ENCODE peak calls at places on chromosomes 11 and 22, in seven cellular contexts. One of them, this sample, is unnamed.

GRCh38 chr11:116732740-116733385 is 39.9 kb downstream of the BUD13 start:
- DNase-seq in AG04450: peak; percentile 26
- DNase-seq in mesendoderm: peak; percentile 87
- DNase-seq in sigmoid colon: no peak
- DNase-seq in MM.1S: peak; percentile 52
- DNase-seq in BJ: no peak
- DNase-seq in Caco-2: peak; percentile 80
- DNase-seq in this sample: no peak

GRCh38 chr22:20422965-20423635 is 14.5 kb downstream of the SCARF2 start:
- DNase-seq in Caco-2: no peak
- DNase-seq in MM.1S: no peak
- DNase-seq in AG04450: no peak
- DNase-seq in mesendoderm: no peak
- DNase-seq in sigmoid colon: peak; percentile 89
- DNase-seq in BJ: no peak
- DNase-seq in this sample: no peak

GRCh38 chr11:132772712-132773545 is 759.4 kb downstream of the OPCML start:
- DNase-seq in MM.1S: no peak
- DNase-seq in AG04450: no peak
- DNase-seq in BJ: no peak
- DNase-seq in mesendoderm: peak; percentile 68
- DNase-seq in Caco-2: no peak
- DNase-seq in sigmoid colon: no peak
- DNase-seq in this sample: no peak

GRCh38 chr22:29470159-29470855 is 9.7 kb upstream of the NEFH start:
- DNase-seq in AG04450: no peak
- DNase-seq in sigmoid colon: peak; percentile 72
- DNase-seq in Caco-2: peak; percentile 65
- DNase-seq in MM.1S: peak; percentile 26
- DNase-seq in mesendoderm: peak; percentile 92
- DNase-seq in BJ: no peak
- DNase-seq in this sample: no peak

GRCh38 chr11:116502641-116503061 is 270.1 kb downstream of the BUD13 start:
- DNase-seq in AG04450: no peak
- DNase-seq in sigmoid colon: no peak
- DNase-seq in BJ: no peak
- DNase-seq in MM.1S: no peak
- DNase-seq in mesendoderm: no peak
- DNase-seq in Caco-2: no peak
- DNase-seq in this sample: no peak

GRCh38 chr11:95132956-95133355 is 43.3 kb downstream of the ENDOD1 start:
- DNase-seq in sigmoid colon: no peak
- DNase-seq in Caco-2: no peak
- DNase-seq in AG04450: no peak
- DNase-seq in MM.1S: no peak
- DNase-seq in mesendoderm: no peak
- DNase-seq in BJ: no peak
- DNase-seq in this sample: no peak

GRCh38 chr22:46735747-46736608 is 2.1 kb downstream of the CERK start:
- DNase-seq in mesendoderm: peak; percentile 49
- DNase-seq in MM.1S: no peak
- DNase-seq in AG04450: no peak
- DNase-seq in sigmoid colon: no peak
- DNase-seq in BJ: no peak
- DNase-seq in Caco-2: peak; percentile 27
- DNase-seq in this sample: no peak

GRCh38 chr11:83092488-83093384 is 21.0 kb upstream of the RAB30 start:
- DNase-seq in MM.1S: no peak
- DNase-seq in BJ: no peak
- DNase-seq in Caco-2: peak; percentile 96
- DNase-seq in mesendoderm: no peak
- DNase-seq in sigmoid colon: no peak
- DNase-seq in AG04450: no peak
- DNase-seq in this sample: peak; percentile 17

GRCh38 chr11:29634248-29634647 is 382.6 kb downstream of the KCNA4 start:
- DNase-seq in Caco-2: no peak
- DNase-seq in BJ: no peak
- DNase-seq in MM.1S: no peak
- DNase-seq in mesendoderm: peak; percentile 23
- DNase-seq in sigmoid colon: no peak
- DNase-seq in AG04450: no peak
- DNase-seq in this sample: no peak

GRCh38 chr11:73493838-73494598 is 103.9 kb downstream of the FAM168A start:
- DNase-seq in AG04450: peak; percentile 27
- DNase-seq in MM.1S: no peak
- DNase-seq in mesendoderm: peak; percentile 99
- DNase-seq in BJ: peak; percentile 31
- DNase-seq in sigmoid colon: no peak
- DNase-seq in Caco-2: no peak
- DNase-seq in this sample: peak; percentile 10

GRCh38 chr11:10390375-10390774 is 64.7 kb upstream of the AMPD3 start:
- DNase-seq in AG04450: no peak
- DNase-seq in BJ: no peak
- DNase-seq in sigmoid colon: no peak
- DNase-seq in Caco-2: no peak
- DNase-seq in mesendoderm: no peak
- DNase-seq in MM.1S: no peak
- DNase-seq in this sample: no peak

GRCh38 chr22:24516301-24516737 is 21.2 kb downstream of the UPB1 start:
- DNase-seq in BJ: peak; percentile 70
- DNase-seq in MM.1S: no peak
- DNase-seq in AG04450: peak; percentile 82
- DNase-seq in sigmoid colon: no peak
- DNase-seq in mesendoderm: peak; percentile 42
- DNase-seq in Caco-2: no peak
- DNase-seq in this sample: peak; percentile 43

GRCh38 chr11:76361365-76361764 is 19.6 kb downstream of the THAP12 start:
- DNase-seq in sigmoid colon: no peak
- DNase-seq in Caco-2: no peak
- DNase-seq in BJ: no peak
- DNase-seq in MM.1S: no peak
- DNase-seq in AG04450: no peak
- DNase-seq in mesendoderm: no peak
- DNase-seq in this sample: no peak
- H3K4me3 ChIP-seq in sigmoid colon: no peak overlapping the region
- H3K4me3 ChIP-seq in Caco-2: no peak overlapping the region
- H3K4me3 ChIP-seq in BJ: no peak overlapping the region
- H3K4me3 ChIP-seq in MM.1S: no peak overlapping the region
- H3K4me3 ChIP-seq in AG04450: no peak overlapping the region
- H3K4me3 ChIP-seq in mesendoderm: no peak overlapping the region
- H3K4me3 ChIP-seq in this sample: no peak overlapping the region

GRCh38 chr11:2885676-2886081 is at the start of gene CDKN1C:
- DNase-seq in AG04450: no peak
- DNase-seq in BJ: no peak
- DNase-seq in mesendoderm: peak; percentile 85
- DNase-seq in sigmoid colon: peak; percentile 97
- DNase-seq in MM.1S: peak; percentile 85
- DNase-seq in Caco-2: peak; percentile 83
- DNase-seq in this sample: no peak

GRCh38 chr11:2887526-2888195 is 2.1 kb upstream of the CDKN1C start:
- DNase-seq in AG04450: no peak
- DNase-seq in Caco-2: no peak
- DNase-seq in mesendoderm: no peak
- DNase-seq in sigmoid colon: no peak
- DNase-seq in MM.1S: no peak
- DNase-seq in BJ: no peak
- DNase-seq in this sample: no peak

GRCh38 chr11:2885017-2885675 is 429 bp downstream of the CDKN1C start:
- DNase-seq in Caco-2: no peak
- DNase-seq in BJ: no peak
- DNase-seq in mesendoderm: peak; percentile 68
- DNase-seq in AG04450: no peak
- DNase-seq in MM.1S: peak; percentile 71
- DNase-seq in sigmoid colon: peak; percentile 86
- DNase-seq in this sample: no peak

GRCh38 chr11:2886936-2887335 is 1.4 kb upstream of the CDKN1C start:
- DNase-seq in mesendoderm: no peak
- DNase-seq in AG04450: no peak
- DNase-seq in BJ: no peak
- DNase-seq in Caco-2: no peak
- DNase-seq in MM.1S: no peak
- DNase-seq in sigmoid colon: no peak
- DNase-seq in this sample: no peak

GRCh38 chr11:2886191-2886894 is 768 bp upstream of the CDKN1C start:
- DNase-seq in sigmoid colon: peak; percentile 85
- DNase-seq in AG04450: no peak
- DNase-seq in Caco-2: no peak
- DNase-seq in mesendoderm: peak; percentile 63
- DNase-seq in BJ: no peak
- DNase-seq in MM.1S: no peak
- DNase-seq in this sample: no peak
- H3K4me3 ChIP-seq in sigmoid colon: peak overlapping the region; percentile 10
- H3K4me3 ChIP-seq in AG04450: peak overlapping the region; percentile 7
- H3K4me3 ChIP-seq in Caco-2: no peak overlapping the region
- H3K4me3 ChIP-seq in mesendoderm: no peak overlapping the region
- H3K4me3 ChIP-seq in BJ: peak overlapping the region; percentile 11
- H3K4me3 ChIP-seq in MM.1S: no peak overlapping the region
- H3K4me3 ChIP-seq in this sample: no peak overlapping the region

GRCh38 chr22:26589367-26589844 is 526 bp downstream of the TPST2 start:
- DNase-seq in mesendoderm: peak; percentile 68
- DNase-seq in Caco-2: peak; percentile 55
- DNase-seq in AG04450: no peak
- DNase-seq in BJ: no peak
- DNase-seq in sigmoid colon: no peak
- DNase-seq in MM.1S: no peak
- DNase-seq in this sample: no peak
- H3K4me3 ChIP-seq in mesendoderm: peak overlapping the region; percentile 93
- H3K4me3 ChIP-seq in Caco-2: peak overlapping the region; percentile 80
- H3K4me3 ChIP-seq in AG04450: peak overlapping the region; percentile 80
- H3K4me3 ChIP-seq in BJ: peak overlapping the region; percentile 90
- H3K4me3 ChIP-seq in sigmoid colon: peak overlapping the region; percentile 65
- H3K4me3 ChIP-seq in MM.1S: peak overlapping the region; percentile 76
- H3K4me3 ChIP-seq in this sample: peak overlapping the region; percentile 77

DNA sequence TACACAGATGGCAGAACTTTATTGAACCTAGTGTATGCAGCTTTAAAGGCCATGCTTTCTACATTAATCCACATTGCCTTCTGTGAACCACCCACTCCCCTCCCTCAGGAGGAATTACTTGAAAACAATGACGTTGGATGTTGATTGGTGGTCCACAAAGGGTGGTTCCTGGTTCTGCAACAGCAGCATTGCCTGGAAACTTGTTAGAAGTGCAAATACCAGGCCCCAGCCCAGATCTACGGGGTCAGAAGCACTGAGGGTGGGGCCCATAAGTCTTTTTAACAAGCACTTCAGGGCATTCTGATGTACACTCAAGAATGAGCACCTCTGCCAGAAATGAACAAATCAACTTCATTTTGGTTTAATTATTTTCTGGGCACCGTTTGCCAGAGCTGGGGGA is 91.0 kb downstream of the ISX start:
- DNase-seq in BJ: no peak
- DNase-seq in AG04450: no peak
- DNase-seq in MM.1S: no peak
- DNase-seq in sigmoid colon: no peak
- DNase-seq in mesendoderm: no peak
- DNase-seq in Caco-2: no peak
- DNase-seq in this sample: no peak
- H3K4me3 ChIP-seq in BJ: no peak overlapping the region
- H3K4me3 ChIP-seq in AG04450: no peak overlapping the region
- H3K4me3 ChIP-seq in MM.1S: no peak overlapping the region
- H3K4me3 ChIP-seq in sigmoid colon: no peak overlapping the region
- H3K4me3 ChIP-seq in mesendoderm: no peak overlapping the region
- H3K4me3 ChIP-seq in Caco-2: no peak overlapping the region
- H3K4me3 ChIP-seq in this sample: no peak overlapping the region

This sample was measured in retinal pigment epithelial cell.